ENCODE peak calls at places on chromosomes 1 and 21, in seven cellular contexts. N, L, Y, F, Q, E and R are unnamed samples.

GRCh38 chr1:69673301-69673700 is 105.6 kb downstream of the LRRC7 start:
- DNase-seq in Q (no peak), N (no peak), L (no peak), F (peak; percentile 14), Y (no peak), E (no peak), R (no peak)

GRCh38 chr1:110056776-110057175 is 13.7 kb downstream of the ALX3 start:
- DNase-seq in N (no peak), Y (no peak), E (no peak), Q (no peak), L (peak; percentile 89), F (no peak), R (peak; percentile 30)

GRCh38 chr1:236024655-236025054 is 40.2 kb downstream of the NID1 start:
- DNase-seq in F (no peak), E (no peak), L (no peak), Q (no peak), Y (no peak), N (no peak), R (no peak)

GRCh38 chr1:23530089-23530749 is 814 bp downstream of the E2F2 start:
- DNase-seq in Y (no peak), F (no peak), Q (no peak), E (no peak), N (no peak), L (no peak), R (no peak)

GRCh38 chr1:52693843-52694242 is 4.3 kb downstream of the COA7 start:
- DNase-seq in N (no peak), E (no peak), Y (no peak), F (no peak), L (no peak), Q (no peak), R (no peak)

GRCh38 chr21:31772674-31773555 is 41.0 kb upstream of the SCAF4 start:
- DNase-seq in L (no peak), Y (no peak), Q (no peak), E (no peak), F (no peak), N (no peak), R (no peak)

GRCh38 chr1:6307099-6307498 is 46.2 kb upstream of the GPR153 start:
- DNase-seq in L (no peak), N (no peak), E (no peak), Q (no peak), F (no peak), Y (no peak), R (no peak)

GRCh38 chr1:206600527-206600926 is 11.7 kb downstream of the EIF2D start:
- DNase-seq in L (no peak), Y (no peak), Q (no peak), N (no peak), E (peak; percentile 48), F (no peak), R (no peak)

GRCh38 chr1:44839561-44839960 is 3.5 kb downstream of the PTCH2 start:
- DNase-seq in Q (no peak), Y (no peak), L (no peak), F (no peak), E (no peak), N (no peak), R (no peak)

GRCh38 chr1:2003564-2004131 is at the start of gene CFAP74:
- DNase-seq in Q (peak; percentile 92), E (no peak), N (no peak), L (peak; percentile 21), Y (no peak), F (no peak), R (no peak)

GRCh38 chr1:29669912-29670311 is 433.6 kb downstream of the PTPRU start:
- DNase-seq in N (no peak), F (no peak), L (no peak), Q (no peak), Y (no peak), E (no peak), R (no peak)

GRCh38 chr1:226440512-226440911 is 32.6 kb upstream of the PARP1 start:
- DNase-seq in Y (no peak), N (no peak), F (no peak), L (no peak), Q (no peak), E (no peak), R (no peak)

GRCh38 chr1:226432586-226433360 is 24.9 kb upstream of the PARP1 start:
- DNase-seq in L (no peak), Y (no peak), F (no peak), Q (no peak), E (no peak), N (no peak), R (no peak)

GRCh38 chr1:226436855-226437491 is 29.1 kb upstream of the PARP1 start:
- DNase-seq in N (no peak), E (no peak), L (no peak), F (peak; percentile 23), Q (no peak), Y (no peak), R (no peak)

GRCh38 chr1:226438007-226438406 is 30.1 kb upstream of the PARP1 start:
- DNase-seq in E (no peak), Y (no peak), Q (no peak), L (no peak), F (no peak), N (no peak), R (no peak)

GRCh38 chr1:226436472-226436854 is 28.6 kb upstream of the PARP1 start:
- DNase-seq in F (no peak), L (no peak), E (no peak), Y (no peak), N (no peak), Q (no peak), R (no peak)
- H3K4me3 ChIP-seq in F (no peak overlapping the region), L (no peak overlapping the region), E (no peak overlapping the region), Y (no peak overlapping the region), N (no peak overlapping the region), Q (no peak overlapping the region), R (no peak overlapping the region)

GRCh38 chr1:154157520-154158306 is 2.8 kb upstream of the NUP210L start:
- DNase-seq in Y (peak; percentile 85), F (no peak), Q (no peak), L (no peak), E (no peak), N (no peak), R (no peak)

GRCh38 chr1:154151311-154151710 is 3.6 kb downstream of the NUP210L start:
- DNase-seq in E (peak; percentile 5), Q (no peak), F (no peak), N (no peak), L (no peak), Y (no peak), R (no peak)

GRCh38 chr1:154155282-154155681 is 409 bp upstream of the NUP210L start:
- DNase-seq in L (no peak), N (peak; percentile 20), Q (peak; percentile 19), Y (no peak), E (no peak), F (no peak), R (no peak)

GRCh38 chr1:154154053-154154452 is 820 bp downstream of the NUP210L start:
- DNase-seq in L (no peak), Y (no peak), N (no peak), E (no peak), F (no peak), Q (no peak), R (no peak)

GRCh38 chr1:154154534-154155181 is at the start of gene NUP210L:
- DNase-seq in N (peak; percentile 4), Q (no peak), Y (no peak), E (no peak), L (no peak), F (peak; percentile 43), R (no peak)
- H3K4me3 ChIP-seq in N (no peak within 1 kb of the TSS), Q (no peak within 1 kb of the TSS), Y (no peak within 1 kb of the TSS), E (no peak within 1 kb of the TSS), L (no peak within 1 kb of the TSS), F (no peak within 1 kb of the TSS), R (no peak within 1 kb of the TSS)

DNA sequence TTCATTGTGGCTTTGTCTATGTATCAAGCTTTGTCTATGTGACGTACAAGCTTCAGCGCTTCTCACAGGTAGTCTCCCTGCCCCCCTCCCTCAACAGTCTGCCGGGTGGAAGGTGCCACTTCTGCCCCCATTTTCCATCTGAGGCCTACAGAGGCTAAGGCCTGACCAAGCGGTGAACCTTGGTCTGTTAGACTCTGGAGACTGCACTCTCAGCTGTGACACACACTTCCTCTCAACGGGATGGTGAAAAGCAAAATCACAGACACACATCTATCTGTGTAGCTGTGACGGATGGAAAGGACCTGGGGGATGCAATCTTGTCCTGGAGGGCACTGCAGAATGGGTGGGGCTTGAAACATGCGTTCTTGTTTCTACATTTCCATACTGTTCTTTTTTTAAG is 152.9 kb upstream of the EDN2 start:
- DNase-seq in L (no peak), Q (no peak), N (no peak), F (no peak), Y (no peak), E (no peak), R (no peak)
- H3K4me3 ChIP-seq in L (no peak overlapping the region), Q (no peak overlapping the region), N (no peak overlapping the region), F (no peak overlapping the region), Y (no peak overlapping the region), E (no peak overlapping the region), R (no peak overlapping the region)

DNA sequence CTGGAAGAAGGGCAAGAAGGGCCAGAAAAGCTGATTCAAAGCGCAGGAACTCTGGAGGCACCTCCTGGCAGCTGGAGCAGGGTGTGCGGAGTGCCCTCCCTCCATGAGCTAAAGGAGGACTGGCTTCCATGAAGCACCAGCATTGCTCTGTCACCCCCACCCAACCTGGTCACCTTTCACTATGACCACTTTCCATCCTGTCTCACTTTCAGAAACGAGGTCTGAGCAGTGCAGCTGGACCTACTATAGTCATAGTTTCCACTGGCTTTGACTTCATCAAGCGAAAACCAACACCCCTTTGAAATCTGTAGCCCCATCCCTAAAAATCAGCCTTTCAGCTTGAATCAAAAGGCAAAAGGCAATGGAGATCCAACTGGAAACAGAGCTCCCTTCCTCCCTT is 84.8 kb upstream of the CACNA1E start:
- DNase-seq in Q (no peak), Y (no peak), N (no peak), L (no peak), E (no peak), F (no peak), R (no peak)
- H3K4me3 ChIP-seq in Q (no peak overlapping the region), Y (peak overlapping the region; percentile 38), N (no peak overlapping the region), L (no peak overlapping the region), E (no peak overlapping the region), F (no peak overlapping the region), R (no peak overlapping the region)

GRCh38 chr21:45756029-45756428 is 112.5 kb downstream of the PCBP3 start:
- DNase-seq in Y (no peak), L (no peak), Q (no peak), F (no peak), N (no peak), E (no peak), R (no peak)

GRCh38 chr21:45749974-45750373 is 106.4 kb downstream of the PCBP3 start:
- DNase-seq in Y (no peak), L (no peak), F (no peak), N (no peak), Q (no peak), E (no peak), R (no peak)

GRCh38 chr21:45756669-45757068 is 113.1 kb downstream of the PCBP3 start:
- DNase-seq in E (no peak), N (no peak), L (no peak), F (no peak), Q (no peak), Y (no peak), R (no peak)

GRCh38 chr21:45750924-45751323 is 107.4 kb downstream of the PCBP3 start:
- DNase-seq in F (no peak), Q (no peak), N (no peak), Y (no peak), L (no peak), E (no peak), R (no peak)

GRCh38 chr21:45753445-45753844 is 109.9 kb downstream of the PCBP3 start:
- DNase-seq in L (no peak), E (no peak), N (no peak), F (no peak), Y (no peak), Q (no peak), R (no peak)
- H3K4me3 ChIP-seq in L (no peak overlapping the region), E (no peak overlapping the region), N (no peak overlapping the region), F (no peak overlapping the region), Y (no peak overlapping the region), Q (no peak overlapping the region), R (no peak overlapping the region)